ENCODE peak calls at places on chromosomes 13 and 19, in nine cellular contexts. W is mucosa of descending colon; R is CD8-positive, alpha-beta T cell; M is WTC11; Q is stimulated activated CD4-positive, alpha-beta T cell treated with anti-CD3 and anti-CD28 coated beads, TNF-alpha, amount 100 ng/mL, for 4 hours; S is IMR-90; E is GM18507; H is progenitor cell of endocrine pancreas; K is tibial nerve. O is an unnamed sample.

GRCh38 chr13:78658630-78659449 is at the start of gene OBI1:
- DNase-seq in M (peak), R (peak), W (peak), Q (peak), H (peak), S (peak), K (peak), E (peak), O (peak)

GRCh38 chr19:41355802-41356201 is 2.1 kb upstream of the TGFB1 start:
- DNase-seq in K (no peak), M (no peak), R (no peak), E (no peak), Q (no peak), S (no peak), W (no peak), H (no peak), O (no peak)

GRCh38 chr19:18741566-18742121 is 49.5 kb downstream of the COMP start:
- DNase-seq in H (peak), W (peak), K (no peak), R (no peak), M (no peak), Q (no peak), S (no peak), E (no peak), O (no peak)

GRCh38 chr13:49569993-49570689 is 15.2 kb downstream of the RCBTB1 start:
- DNase-seq in Q (no peak), E (no peak), R (no peak), M (no peak), W (no peak), H (no peak), K (no peak), S (no peak), O (no peak)

GRCh38 chr13:113350065-113350937 is 13.6 kb downstream of the GRTP1 start:
- DNase-seq in R (no peak), S (no peak), K (no peak), W (no peak), M (no peak), Q (no peak), E (no peak), H (no peak), O (no peak)

GRCh38 chr19:13164370-13165090 is 14.3 kb downstream of the IER2 start:
- DNase-seq in M (peak), R (no peak), Q (no peak), S (peak), K (no peak), E (no peak), H (peak), W (peak), O (no peak)

GRCh38 chr19:39093761-39094160 is 9.6 kb downstream of the ACP7 start:
- DNase-seq in H (no peak), R (no peak), S (peak), K (no peak), E (no peak), W (no peak), M (no peak), Q (no peak), O (peak)

GRCh38 chr13:111005364-111005763 is 90.5 kb upstream of the ANKRD10 start:
- DNase-seq in W (no peak), Q (no peak), R (no peak), S (peak), M (no peak), H (no peak), K (no peak), E (no peak), O (no peak)

GRCh38 chr13:110645750-110646149 is 30.4 kb downstream of the NAXD start:
- DNase-seq in W (no peak), Q (no peak), S (no peak), M (no peak), H (no peak), E (no peak), K (no peak), R (no peak), O (no peak)

GRCh38 chr13:87671031-87671823 is at the start of gene SLITRK5:
- DNase-seq in S (peak), Q (no peak), R (no peak), K (peak), W (peak), H (peak), E (peak), M (peak), O (no peak)

GRCh38 chr19:9406798-9407352 is 28.5 kb downstream of the ZNF266 start:
- DNase-seq in E (no peak), W (peak), Q (peak), R (no peak), H (no peak), S (peak), M (peak), K (peak), O (peak)

O was measured in non-pigmented ciliary epithelial cell.